ENCODE peak calls at places on chromosomes 16 and 17, in seven cellular contexts. J is CD4-positive, alpha-beta T cell; D is colonic mucosa; V is CD8-positive, alpha-beta memory T cell; X is AG04450; O is WERI-Rb-1; B is cardiac muscle cell. U is an unnamed sample. For H3K27me3, the result is how much of the 10 kb centered on the place peaks cover.

GRCh38 chr16:8888951-8889892 is 7.1 kb downstream of the LITAFD start:
- DNase-seq in J (no peak), D (no peak), V (no peak), X (no peak), O (no peak), B (no peak), U (no peak)

GRCh38 chr17:16927641-16928321 is 44.1 kb downstream of the TNFRSF13B start:
- DNase-seq in J (no peak), D (no peak), V (no peak), X (no peak), O (no peak), B (no peak), U (no peak)

GRCh38 chr17:50570516-50570915 is 10.0 kb downstream of the CACNA1G start:
- DNase-seq in J (no peak), D (no peak), V (no peak), X (no peak), O (peak), B (no peak), U (no peak)

GRCh38 chr17:82037889-82038195 is 345 bp upstream of the DCXR start:
- DNase-seq in J (no peak), D (no peak), V (no peak), X (no peak), O (no peak), B (no peak), U (no peak)

GRCh38 chr16:61872778-61873119 is 163.5 kb downstream of the CDH8 start:
- DNase-seq in J (no peak), D (no peak), V (no peak), X (no peak), O (no peak), B (no peak), U (no peak)

GRCh38 chr16:58378401-58378800 is 13.9 kb upstream of the GINS3 start:
- DNase-seq in J (no peak), D (no peak), V (no peak), X (no peak), O (no peak), B (no peak), U (no peak)

GRCh38 chr17:74599531-74599939 is 7.5 kb upstream of the CD300LD start:
- DNase-seq in J (no peak), D (no peak), V (no peak), X (no peak), O (no peak), B (no peak), U (no peak)

GRCh38 chr16:82991941-82992675 is 365.3 kb downstream of the CDH13 start:
- DNase-seq in J (no peak), D (peak), V (no peak), X (no peak), O (no peak), B (no peak), U (no peak)

GRCh38 chr16:86762035-86762550 is 183.7 kb downstream of the FOXL1 start:
- DNase-seq in J (no peak), D (no peak), V (no peak), X (no peak), O (no peak), B (no peak), U (no peak)

GRCh38 chr17:45441536-45442310 is 9.1 kb upstream of the ARHGAP27 start:
- DNase-seq in J (no peak), D (no peak), V (no peak), X (no peak), O (no peak), B (no peak), U (no peak)

GRCh38 chr17:45438931-45439610 is 6.4 kb upstream of the ARHGAP27 start:
- DNase-seq in J (no peak), D (peak), V (no peak), X (no peak), O (no peak), B (no peak), U (no peak)

GRCh38 chr17:45437461-45438283 is 5.0 kb upstream of the ARHGAP27 start:
- DNase-seq in J (no peak), D (no peak), V (no peak), X (no peak), O (no peak), B (no peak), U (no peak)

GRCh38 chr17:45436625-45437460 is 4.2 kb upstream of the ARHGAP27 start:
- DNase-seq in J (no peak), D (no peak), V (no peak), X (no peak), O (no peak), B (no peak), U (no peak)

GRCh38 chr17:45440161-45440859 is 7.6 kb upstream of the ARHGAP27 start:
- DNase-seq in J (no peak), D (no peak), V (no peak), X (no peak), O (no peak), B (no peak), U (no peak)
- H3K27ac ChIP-seq in J (no peak), D (no peak), V (no peak), X (no peak), O (no peak), B (no peak), U (no peak)

GRCh38 chr17:7856081-7856791 is 1.1 kb downstream of the NAA38 start:
- DNase-seq in J (no peak), D (peak), V (peak), X (no peak), O (no peak), B (no peak), U (no peak)
- H3K27me3 ChIP-seq in J (under half), D (under half), V (under half), X (under half), O (under half), B (under half), U (under half)

DNA sequence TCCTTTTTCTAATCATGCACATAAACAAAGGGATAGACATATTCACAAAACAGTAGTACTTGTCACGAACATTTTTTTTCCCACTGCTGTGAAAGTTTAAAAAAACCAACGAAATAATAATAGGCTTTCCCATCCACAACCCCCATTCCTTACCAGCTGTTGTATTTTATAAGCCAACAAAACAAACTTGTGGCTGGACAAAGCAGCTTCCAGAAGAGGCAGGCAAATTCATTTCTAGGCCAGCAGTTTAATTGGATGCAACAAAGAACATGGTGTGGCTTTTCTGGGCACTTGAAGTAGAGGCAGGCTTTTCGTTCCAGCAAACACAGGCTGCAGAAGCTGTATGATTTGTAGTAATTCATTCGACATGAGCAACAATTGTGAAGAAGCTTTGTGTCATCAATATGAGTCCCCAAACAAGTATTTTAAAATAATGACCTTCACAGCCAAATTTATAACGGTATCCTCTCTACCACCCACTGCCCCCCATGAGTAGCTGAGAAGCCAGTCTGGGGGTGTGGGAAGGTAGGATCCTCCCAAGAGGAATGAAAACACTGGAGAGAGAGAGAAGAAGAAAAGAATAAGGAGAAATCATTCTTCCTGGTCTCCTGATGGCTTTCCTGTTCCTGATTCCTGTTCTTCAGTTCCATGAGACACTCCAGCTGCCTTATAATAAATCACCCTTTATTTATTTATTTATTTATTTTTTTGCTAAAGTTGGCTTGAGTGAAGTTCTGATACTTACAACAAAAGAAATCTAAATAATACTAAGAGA is 56.2 kb upstream of the FAM20A start:
- DNase-seq in J (no peak), D (no peak), V (no peak), X (no peak), O (no peak), B (no peak), U (no peak)
- H3K27ac ChIP-seq in J (no peak), D (no peak), V (no peak), X (no peak), O (no peak), B (no peak), U (no peak)

GRCh38 chr16:54283735-54284318 is 2.8 kb downstream of the IRX3 start:
- DNase-seq in J (no peak), D (no peak), V (no peak), X (no peak), O (no peak), B (no peak), U (no peak)

GRCh38 chr16:54284319-54284930 is 2.2 kb downstream of the IRX3 start:
- DNase-seq in J (no peak), D (no peak), V (no peak), X (no peak), O (peak), B (peak), U (no peak)

GRCh38 chr16:54286067-54286329 is 589 bp downstream of the IRX3 start:
- DNase-seq in J (no peak), D (no peak), V (no peak), X (no peak), O (no peak), B (no peak), U (no peak)

GRCh38 chr16:54285414-54286066 is 1.0 kb downstream of the IRX3 start:
- DNase-seq in J (no peak), D (no peak), V (no peak), X (no peak), O (peak), B (peak), U (no peak)

DNA sequence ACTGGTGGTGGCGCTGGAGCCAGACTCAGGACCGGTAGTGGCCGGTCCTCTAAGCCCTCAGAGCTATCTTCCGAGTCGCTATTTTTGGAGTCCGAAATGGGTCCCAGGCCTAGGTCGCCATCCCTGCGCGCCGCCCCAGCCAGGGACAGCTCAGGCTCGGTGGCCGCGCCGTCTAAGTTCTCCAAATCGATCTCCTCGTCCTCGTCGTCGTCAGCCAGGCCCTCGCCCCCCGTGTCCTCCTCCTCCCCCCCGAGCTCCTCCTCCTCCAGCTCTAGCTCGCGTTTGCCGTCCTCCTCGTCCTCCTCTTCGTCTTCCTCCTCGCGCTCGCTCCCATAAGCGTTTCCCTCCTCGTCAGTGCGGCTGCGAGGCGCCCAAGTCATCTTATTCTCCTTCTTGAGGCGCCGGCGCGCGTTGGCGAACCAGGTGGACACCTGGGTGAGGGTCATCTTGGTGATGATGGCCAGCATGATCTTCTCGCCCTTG is 1.6 kb downstream of the IRX3 start:
- DNase-seq in J (no peak), D (no peak), V (no peak), X (no peak), O (no peak), B (peak), U (no peak)
- H3K27me3 ChIP-seq in J (half or more), D (half or more), V (under half), X (half or more), O (under half), B (under half), U (under half)

DNA sequence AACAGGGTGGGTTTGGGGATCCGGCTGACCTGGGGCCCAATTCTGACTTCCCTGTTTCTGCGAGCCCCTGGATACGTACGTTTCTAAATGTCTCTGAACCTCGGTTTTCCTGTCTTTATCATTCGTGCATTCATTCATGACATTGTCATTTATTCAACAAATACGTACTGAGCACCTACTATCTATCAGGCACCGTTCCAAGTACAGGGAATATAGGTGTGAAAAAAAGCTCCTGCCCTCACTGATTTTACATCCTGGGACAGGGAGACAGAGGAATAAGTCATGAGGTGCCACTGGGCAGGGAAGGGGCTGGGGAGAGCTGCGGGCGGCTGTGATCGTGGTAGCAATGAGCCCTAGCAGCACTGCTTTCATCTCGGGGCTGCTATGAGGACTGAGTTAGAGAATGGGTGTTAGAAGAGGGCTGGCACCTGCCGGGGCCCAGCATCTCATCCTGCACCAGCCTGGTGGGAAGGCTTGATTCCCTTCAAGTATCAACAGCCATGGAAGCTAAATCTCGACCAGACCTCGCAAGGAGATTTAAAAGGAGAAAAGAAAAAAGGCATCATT is 88.3 kb upstream of the DNAH17 start:
- DNase-seq in J (no peak), D (no peak), V (no peak), X (no peak), O (no peak), B (no peak), U (no peak)
- H3K27ac ChIP-seq in J (peak), D (no peak), V (no peak), X (no peak), O (no peak), B (no peak), U (peak)

GRCh38 chr17:4642286-4642685 is 808 bp upstream of the ALOX15 start:
- DNase-seq in J (no peak), D (no peak), V (no peak), X (no peak), O (no peak), B (no peak), U (no peak)

GRCh38 chr17:4645642-4646041 is 4.2 kb upstream of the ALOX15 start:
- DNase-seq in J (no peak), D (no peak), V (no peak), X (no peak), O (no peak), B (no peak), U (no peak)

GRCh38 chr17:4641297-4642195 is at the start of gene ALOX15:
- DNase-seq in J (no peak), D (no peak), V (no peak), X (no peak), O (peak), B (no peak), U (no peak)

GRCh38 chr17:4648741-4649140 is 7.3 kb upstream of the ALOX15 start:
- DNase-seq in J (no peak), D (peak), V (no peak), X (no peak), O (no peak), B (no peak), U (no peak)

GRCh38 chr17:4643676-4644075 is 2.2 kb upstream of the ALOX15 start:
- DNase-seq in J (no peak), D (peak), V (no peak), X (no peak), O (no peak), B (no peak), U (no peak)
- H3K27me3 ChIP-seq in J (under half), D (under half), V (under half), X (under half), O (under half), B (half or more), U (under half)

DNA sequence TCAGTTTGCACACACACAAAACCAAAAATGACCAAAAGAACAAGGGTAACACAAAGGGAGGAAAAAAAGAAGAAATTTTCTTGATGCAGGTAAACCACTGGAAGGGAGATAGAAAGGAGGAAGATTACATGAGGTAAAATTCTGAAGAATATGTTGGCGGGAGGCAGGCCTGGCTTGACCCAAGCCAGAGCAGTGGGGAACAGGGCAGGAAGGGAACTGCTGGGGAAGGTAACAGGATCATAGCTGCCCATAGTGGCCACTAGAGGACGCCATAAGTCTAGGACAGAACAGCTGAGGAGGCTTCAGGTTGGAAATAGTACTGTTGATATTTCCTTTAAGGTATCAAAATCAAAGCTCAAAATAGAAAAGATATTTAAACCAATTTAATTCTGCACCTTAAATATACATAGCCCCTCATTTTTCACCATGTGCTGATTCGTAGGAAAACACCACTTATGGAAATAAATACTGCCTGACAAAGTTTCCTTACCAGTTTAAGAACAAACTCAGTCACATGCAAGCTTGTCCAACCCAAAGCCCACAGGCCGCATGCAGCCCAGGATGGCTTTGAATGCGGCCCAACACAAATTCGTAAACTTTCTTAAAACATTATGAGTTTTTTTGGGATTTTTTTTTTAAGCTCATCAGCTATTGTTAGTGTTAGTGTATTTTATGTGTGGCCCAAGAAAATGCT is 15.5 kb downstream of the VPS35 start:
- DNase-seq in J (peak), D (no peak), V (peak), X (no peak), O (peak), B (peak), U (no peak)
- H3K27ac ChIP-seq in J (no peak), D (no peak), V (no peak), X (no peak), O (no peak), B (peak), U (no peak)

GRCh38 chr16:28974007-28974436 is 556 bp upstream of the SPNS1 start:
- DNase-seq in J (no peak), D (peak), V (no peak), X (peak), O (peak), B (peak), U (peak)
- H3K27me3 ChIP-seq in J (under half), D (under half), V (under half), X (under half), O (under half), B (under half), U (under half)

U was measured in lung.